ENCODE peak calls at places on chromosomes 4 and X, in eight cellular contexts. C, Y, M, G, S, R, V and T are unnamed samples.

GRCh38 chr4:109691411-109691920 is 11.8 kb downstream of the CASP6 start:
- DNase-seq in C (no peak), Y (no peak), M (no peak), G (no peak), S (no peak), R (no peak), V (no peak), T (peak)

GRCh38 chr4:148893095-148893494 is 450.9 kb upstream of the NR3C2 start:
- DNase-seq in C (no peak), Y (no peak), M (peak), G (no peak), S (no peak), R (no peak), V (no peak), T (no peak)

GRCh38 chr4:153209410-153209809 is 5.2 kb downstream of the TRIM2 start:
- DNase-seq in C (no peak), Y (no peak), M (no peak), G (no peak), S (no peak), R (no peak), V (no peak), T (no peak)

GRCh38 chr4:5710962-5711478 is at the start of gene EVC:
- DNase-seq in C (peak), Y (no peak), M (peak), G (no peak), S (no peak), R (no peak), V (peak), T (peak)

GRCh38 chr4:169120624-169121023 is 110.6 kb upstream of the CBR4 start:
- DNase-seq in C (no peak), Y (no peak), M (no peak), G (no peak), S (no peak), R (no peak), V (no peak), T (no peak)

GRCh38 chr4:139849219-139849618 is 183.6 kb downstream of the MGST2 start:
- DNase-seq in C (no peak), Y (no peak), M (no peak), G (no peak), S (no peak), R (no peak), V (no peak), T (no peak)

GRCh38 chrX:105658136-105658535 is 164.2 kb upstream of the NRK start:
- DNase-seq in C (no peak), Y (no peak), M (no peak), G (no peak), S (no peak), R (no peak), V (no peak), T (no peak)

GRCh38 chr4:75990129-75990528 is 616 bp downstream of the SDAD1 start:
- DNase-seq in C (peak), Y (no peak), M (peak), G (no peak), S (no peak), R (no peak), V (no peak), T (no peak)

GRCh38 chr4:38049545-38050170 is 89.5 kb downstream of the PTTG2 start:
- DNase-seq in C (no peak), Y (no peak), M (peak), G (no peak), S (no peak), R (no peak), V (no peak), T (no peak)

GRCh38 chr4:120509222-120509621 is 413.3 kb downstream of the PRDM5 start:
- DNase-seq in C (no peak), Y (no peak), M (no peak), G (no peak), S (no peak), R (no peak), V (no peak), T (no peak)